ENCODE peak calls at places on chromosomes 3 and 15, in six cellular contexts. Z is hepatocyte; G is uterus; Q is CD8-positive, alpha-beta T cell; A is iPS DF 6.9; B is adrenal gland. Y is an unnamed sample. For H3K4me1, the result is how much of the 10 kb centered on the place peaks cover.

GRCh38 chr3:120160050-120160449 is 65.8 kb upstream of the GSK3B start:
- DNase-seq in Z (peak), G (no peak), Q (no peak), A (no peak), B (peak), Y (no peak)

GRCh38 chr3:14789640-14790285 is 29.0 kb upstream of the FGD5 start:
- DNase-seq in Z (no peak), G (no peak), Q (no peak), A (no peak), B (no peak), Y (no peak)

GRCh38 chr3:140391041-140391440 is 286.8 kb upstream of the TRIM42 start:
- DNase-seq in Z (no peak), G (no peak), Q (no peak), A (no peak), B (no peak), Y (no peak)

GRCh38 chr3:112672716-112673506 is 32.0 kb upstream of the CCDC80 start:
- DNase-seq in Z (no peak), G (no peak), Q (peak), A (no peak), B (no peak), Y (no peak)

GRCh38 chr3:28476194-28476593 is 127.6 kb upstream of the AZI2 start:
- DNase-seq in Z (peak), G (no peak), Q (no peak), A (peak), B (no peak), Y (no peak)

GRCh38 chr15:43880406-43881184 is 53.8 kb downstream of the WDR76 start:
- DNase-seq in Z (no peak), G (no peak), Q (no peak), A (no peak), B (peak), Y (no peak)

GRCh38 chr3:56672-57071 is 139.9 kb upstream of the CHL1 start:
- DNase-seq in Z (no peak), G (no peak), Q (no peak), A (no peak), B (no peak), Y (no peak)

GRCh38 chr15:71219646-71220045 is 104.4 kb downstream of the THSD4 start:
- DNase-seq in Z (no peak), G (no peak), Q (no peak), A (no peak), B (peak), Y (no peak)

GRCh38 chr3:28575100-28575747 is 226.6 kb upstream of the AZI2 start:
- DNase-seq in Z (peak), G (no peak), Q (no peak), A (no peak), B (no peak), Y (no peak)

GRCh38 chr3:51943451-51944391 is 1.6 kb downstream of the PARP3 start:
- DNase-seq in Z (no peak), G (no peak), Q (no peak), A (no peak), B (peak), Y (no peak)

GRCh38 chr15:40680151-40680550 is 14.8 kb upstream of the RAD51 start:
- DNase-seq in Z (no peak), G (no peak), Q (no peak), A (no peak), B (no peak), Y (no peak)

GRCh38 chr3:80192871-80193270 is 425.1 kb upstream of the ROBO1 start:
- DNase-seq in Z (no peak), G (no peak), Q (no peak), A (no peak), B (no peak), Y (no peak)

GRCh38 chr3:60055765-60056164 is 1005.9 kb upstream of the CFAP20DC start:
- DNase-seq in Z (peak), G (no peak), Q (no peak), A (no peak), B (no peak), Y (no peak)

GRCh38 chr3:139357899-139358298 is 14.1 kb downstream of the MRPS22 start:
- DNase-seq in Z (no peak), G (no peak), Q (no peak), A (no peak), B (no peak), Y (no peak)

GRCh38 chr3:57706462-57706861 is 13.6 kb upstream of the DENND6A start:
- DNase-seq in Z (peak), G (no peak), Q (no peak), A (no peak), B (no peak), Y (no peak)

GRCh38 chr15:90086868-90087268 is 15.4 kb downstream of the IDH2 start:
- DNase-seq in Z (no peak), G (no peak), Q (peak), A (no peak), B (peak), Y (peak)

GRCh38 chr3:71629289-71630252 is 46.0 kb upstream of the FOXP1 start:
- DNase-seq in Z (no peak), G (peak), Q (no peak), A (no peak), B (peak), Y (no peak)

GRCh38 chr15:51341366-51342248 is at the start of gene GLDN:
- DNase-seq in Z (peak), G (no peak), Q (no peak), A (no peak), B (no peak), Y (no peak)

GRCh38 chr15:35118987-35119386 is 33.9 kb upstream of the NANOGP8 start:
- DNase-seq in Z (no peak), G (no peak), Q (no peak), A (no peak), B (no peak), Y (no peak)

GRCh38 chr3:20096135-20096685 is 56.0 kb downstream of the KAT2B start:
- DNase-seq in Z (no peak), G (no peak), Q (no peak), A (no peak), B (no peak), Y (no peak)

GRCh38 chr15:52652984-52653383 is 26.2 kb downstream of the ATOSA start:
- DNase-seq in Z (peak), G (no peak), Q (no peak), A (no peak), B (no peak), Y (no peak)

GRCh38 chr15:87816811-87817210 is 439.7 kb downstream of the NTRK3 start:
- DNase-seq in Z (no peak), G (no peak), Q (no peak), A (no peak), B (no peak), Y (no peak)

GRCh38 chr15:62958528-62958927 is 84.0 kb upstream of the TPM1 start:
- DNase-seq in Z (no peak), G (no peak), Q (no peak), A (no peak), B (peak), Y (no peak)

GRCh38 chr3:51727500-51727899 is 20.6 kb downstream of the GRM2 start:
- DNase-seq in Z (no peak), G (no peak), Q (no peak), A (no peak), B (no peak), Y (no peak)

GRCh38 chr3:112786002-112786590 is 60.6 kb downstream of the CD200R1L start:
- DNase-seq in Z (no peak), G (no peak), Q (no peak), A (no peak), B (no peak), Y (no peak)

GRCh38 chr3:128353991-128354687 is 112.6 kb downstream of the DNAJB8 start:
- DNase-seq in Z (no peak), G (no peak), Q (no peak), A (no peak), B (no peak), Y (no peak)

GRCh38 chr3:73351423-73352071 is 273.2 kb downstream of the PDZRN3 start:
- DNase-seq in Z (no peak), G (peak), Q (no peak), A (no peak), B (no peak), Y (no peak)

GRCh38 chr15:100910119-100910518 is 9.0 kb upstream of the LRRK1 start:
- DNase-seq in Z (no peak), G (no peak), Q (no peak), A (no peak), B (no peak), Y (no peak)

GRCh38 chr3:183777016-183777618 is 48.3 kb downstream of the MAP6D1 start:
- DNase-seq in Z (no peak), G (no peak), Q (no peak), A (no peak), B (no peak), Y (no peak)

GRCh38 chr3:186724911-186725310 is 7.8 kb downstream of the KNG1 start:
- DNase-seq in Z (no peak), G (no peak), Q (no peak), A (no peak), B (no peak), Y (no peak)

GRCh38 chr3:11384074-11384473 is 111.9 kb downstream of the ATG7 start:
- DNase-seq in Z (no peak), G (no peak), Q (no peak), A (no peak), B (no peak), Y (no peak)

GRCh38 chr3:56025316-56025715 is 443.0 kb downstream of the ERC2 start:
- DNase-seq in Z (peak), G (no peak), Q (no peak), A (no peak), B (no peak), Y (no peak)

GRCh38 chr15:37931321-37931720 is 3.1 kb upstream of the TMCO5A start:
- DNase-seq in Z (no peak), G (no peak), Q (no peak), A (no peak), B (no peak), Y (no peak)

GRCh38 chr3:188797045-188797444 is 374.7 kb upstream of the TPRG1 start:
- DNase-seq in Z (no peak), G (no peak), Q (no peak), A (no peak), B (no peak), Y (no peak)

GRCh38 chr15:48962662-48963523 is 826 bp downstream of the SHC4 start:
- DNase-seq in Z (peak), G (no peak), Q (no peak), A (no peak), B (peak), Y (no peak)

GRCh38 chr3:119304201-119304713 is 10.1 kb downstream of the ARHGAP31 start:
- DNase-seq in Z (no peak), G (no peak), Q (no peak), A (no peak), B (no peak), Y (no peak)

GRCh38 chr15:66655511-66655910 is 46.5 kb upstream of the SMAD6 start:
- DNase-seq in Z (no peak), G (no peak), Q (no peak), A (no peak), B (no peak), Y (no peak)

GRCh38 chr3:13045245-13045903 is 27.9 kb downstream of the IQSEC1 start:
- DNase-seq in Z (no peak), G (no peak), Q (no peak), A (no peak), B (no peak), Y (no peak)
- H3K4me1 ChIP-seq in Z (under half), G (under half), Q (under half), A (under half), B (under half), Y (under half)

GRCh38 chr3:184808021-184808420 is 3.9 kb upstream of the VPS8 start:
- DNase-seq in Z (peak), G (no peak), Q (no peak), A (peak), B (no peak), Y (no peak)

GRCh38 chr3:184807549-184807948 is 4.4 kb upstream of the VPS8 start:
- DNase-seq in Z (no peak), G (no peak), Q (no peak), A (no peak), B (no peak), Y (no peak)

GRCh38 chr3:184806567-184807271 is 5.2 kb upstream of the VPS8 start:
- DNase-seq in Z (peak), G (no peak), Q (no peak), A (no peak), B (no peak), Y (no peak)

GRCh38 chr3:184802150-184802549 is 9.8 kb upstream of the VPS8 start:
- DNase-seq in Z (no peak), G (no peak), Q (no peak), A (no peak), B (no peak), Y (no peak)

GRCh38 chr3:184805351-184806038 is 6.5 kb upstream of the VPS8 start:
- DNase-seq in Z (peak), G (no peak), Q (no peak), A (no peak), B (no peak), Y (no peak)
- H3K4me3 ChIP-seq in Z (no peak), G (no peak), Q (no peak), A (no peak), B (no peak), Y (no peak)

DNA sequence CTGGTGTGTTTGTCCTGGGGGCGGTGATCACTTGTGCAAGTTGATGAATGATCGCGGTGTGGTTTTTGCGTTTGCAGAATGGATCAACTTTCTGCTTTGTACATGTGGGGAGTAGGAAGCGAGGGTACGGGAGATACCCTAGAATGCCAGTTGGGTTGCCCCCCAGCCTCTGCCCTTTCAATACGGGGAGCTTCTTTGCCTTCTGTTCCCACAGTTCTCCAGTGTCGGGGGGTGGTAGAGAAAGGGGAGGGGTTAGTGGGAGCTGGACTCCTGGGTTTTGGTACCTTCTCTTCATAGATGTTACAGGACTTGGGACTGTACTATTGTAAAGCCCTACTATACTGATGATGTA is 3.2 kb downstream of the BBX start:
- DNase-seq in Z (no peak), G (no peak), Q (no peak), A (no peak), B (no peak), Y (no peak)
- H3K27ac ChIP-seq in Z (peak), G (peak), Q (no peak), A (no peak), B (no peak), Y (no peak)

DNA sequence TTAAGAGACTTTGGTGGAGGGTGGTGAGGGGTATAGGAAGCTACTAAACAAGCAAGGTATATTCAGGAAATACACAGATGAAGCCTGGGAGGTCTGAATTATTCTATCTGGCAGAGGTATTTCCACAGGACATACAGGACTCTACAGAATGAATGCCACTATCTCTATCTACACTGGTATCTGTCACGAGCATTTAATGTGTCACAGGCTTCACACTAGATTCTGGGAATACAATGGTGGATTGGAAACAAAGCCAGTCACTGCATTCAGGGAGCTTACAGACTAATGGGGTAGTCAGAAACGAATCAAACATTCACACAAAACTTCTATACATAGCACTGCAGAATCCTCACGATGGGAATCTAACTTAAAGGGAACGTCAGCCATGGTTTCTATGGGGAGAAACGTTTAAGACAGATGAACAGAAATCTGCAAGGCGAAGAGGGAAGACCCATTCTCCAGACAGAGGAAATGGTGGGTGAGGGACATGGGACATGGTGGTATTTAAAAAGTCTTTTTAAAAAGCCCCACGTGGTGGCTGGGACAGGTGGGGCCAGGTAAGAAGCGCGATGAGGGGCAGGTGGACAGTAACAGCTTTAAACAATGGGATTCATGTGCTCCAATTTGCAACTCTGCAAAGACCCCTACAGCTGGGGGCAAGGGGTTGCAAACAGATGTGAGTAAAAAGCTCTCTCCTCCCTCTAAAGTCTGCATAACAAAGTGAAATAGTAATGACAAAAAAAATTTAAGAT is 16.5 kb downstream of the LRIG1 start:
- DNase-seq in Z (no peak), G (no peak), Q (no peak), A (no peak), B (no peak), Y (no peak)
- H3K4me1 ChIP-seq in Z (under half), G (under half), Q (under half), A (under half), B (under half), Y (half or more)

GRCh38 chr3:98581474-98581873 is 11.9 kb downstream of the CPOX start:
- DNase-seq in Z (no peak), G (no peak), Q (no peak), A (no peak), B (no peak), Y (no peak)

GRCh38 chr3:98580774-98581365 is 12.5 kb downstream of the CPOX start:
- DNase-seq in Z (no peak), G (no peak), Q (no peak), A (no peak), B (no peak), Y (no peak)

GRCh38 chr3:98587654-98588532 is 5.5 kb downstream of the CPOX start:
- DNase-seq in Z (no peak), G (no peak), Q (no peak), A (no peak), B (no peak), Y (no peak)

GRCh38 chr3:98584563-98584962 is 8.8 kb downstream of the CPOX start:
- DNase-seq in Z (no peak), G (no peak), Q (no peak), A (no peak), B (no peak), Y (no peak)

GRCh38 chr3:98583766-98584165 is 9.6 kb downstream of the CPOX start:
- DNase-seq in Z (no peak), G (no peak), Q (no peak), A (no peak), B (no peak), Y (no peak)
- H3K4me3 ChIP-seq in Z (no peak), G (no peak), Q (no peak), A (no peak), B (no peak), Y (no peak)

GRCh38 chr3:16063603-16064002 is 110.9 kb upstream of the GALNT15 start:
- DNase-seq in Z (no peak), G (no peak), Q (no peak), A (no peak), B (no peak), Y (no peak)
- H3K27ac ChIP-seq in Z (no peak), G (peak), Q (no peak), A (no peak), B (peak), Y (no peak)